ENCODE peak calls at places on chromosomes 1 and 21, in four cellular contexts. M is IMR-90, T is A549, C is GM12878. S is an unnamed sample.

GRCh38 chr1:117014209-117014608 is 12.6 kb downstream of the CD101 start:
- DNase-seq in C (no peak), T (no peak), M (no peak), S (no peak)

GRCh38 chr1:90835172-90835660 is 118.1 kb upstream of the BARHL2 start:
- DNase-seq in C (no peak), M (no peak), T (no peak), S (no peak)

GRCh38 chr1:1084372-1085170 is 10.5 kb upstream of the RNF223 start:
- DNase-seq in T (no peak), C (no peak), M (no peak), S (no peak)

GRCh38 chr1:203992440-203992839 is 80.5 kb upstream of the SOX13 start:
- DNase-seq in C (no peak), T (no peak), M (peak; percentile 23), S (no peak)

GRCh38 chr1:172533511-172534116 is 664 bp downstream of the SUCO start:
- DNase-seq in C (no peak), T (no peak), M (peak; percentile 36), S (peak; percentile 62)

GRCh38 chr1:222461941-222462340 is 86.0 kb downstream of the HHIPL2 start:
- DNase-seq in C (no peak), M (no peak), T (no peak), S (no peak)

GRCh38 chr1:1947493-1947892 is 28.4 kb upstream of the TMEM52 start:
- DNase-seq in T (no peak), M (no peak), C (no peak), S (no peak)

GRCh38 chr1:163141556-163141955 is 61.2 kb downstream of the RGS5 start:
- DNase-seq in T (no peak), C (no peak), M (no peak), S (no peak)

GRCh38 chr1:244603498-244603897 is 49.4 kb upstream of the DESI2 start:
- DNase-seq in T (no peak), C (no peak), M (peak; percentile 58), S (peak; percentile 42)

GRCh38 chr1:31752952-31753351 is 11.2 kb downstream of the ADGRB2 start:
- DNase-seq in C (no peak), M (no peak), T (no peak), S (no peak)

GRCh38 chr1:214500349-214501055 is 50.9 kb downstream of the PTPN14 start:
- DNase-seq in C (no peak), T (no peak), M (peak; percentile 66), S (no peak)

GRCh38 chr1:48291421-48291820 is 68.9 kb downstream of the SLC5A9 start:
- DNase-seq in C (no peak), M (no peak), T (no peak), S (no peak)

GRCh38 chr1:242813490-242814091 is 289.1 kb upstream of the PLD5 start:
- DNase-seq in M (no peak), C (peak; percentile 31), T (no peak), S (no peak)

GRCh38 chr1:243917177-243917862 is 67.3 kb upstream of the AKT3 start:
- DNase-seq in C (no peak), T (peak; percentile 48), M (peak; percentile 93), S (no peak)

GRCh38 chr1:44985747-44986359 is 542 bp downstream of the EIF2B3 start:
- DNase-seq in C (no peak), T (no peak), M (peak; percentile 8), S (peak; percentile 57)

GRCh38 chr21:41634211-41634694 is 126.3 kb upstream of the TMPRSS2 start:
- DNase-seq in C (no peak), M (no peak), T (no peak), S (no peak)

GRCh38 chr1:113320272-113320671 is 70.0 kb upstream of the MAGI3 start:
- DNase-seq in M (no peak), T (peak; percentile 13), C (no peak), S (no peak)

DNA sequence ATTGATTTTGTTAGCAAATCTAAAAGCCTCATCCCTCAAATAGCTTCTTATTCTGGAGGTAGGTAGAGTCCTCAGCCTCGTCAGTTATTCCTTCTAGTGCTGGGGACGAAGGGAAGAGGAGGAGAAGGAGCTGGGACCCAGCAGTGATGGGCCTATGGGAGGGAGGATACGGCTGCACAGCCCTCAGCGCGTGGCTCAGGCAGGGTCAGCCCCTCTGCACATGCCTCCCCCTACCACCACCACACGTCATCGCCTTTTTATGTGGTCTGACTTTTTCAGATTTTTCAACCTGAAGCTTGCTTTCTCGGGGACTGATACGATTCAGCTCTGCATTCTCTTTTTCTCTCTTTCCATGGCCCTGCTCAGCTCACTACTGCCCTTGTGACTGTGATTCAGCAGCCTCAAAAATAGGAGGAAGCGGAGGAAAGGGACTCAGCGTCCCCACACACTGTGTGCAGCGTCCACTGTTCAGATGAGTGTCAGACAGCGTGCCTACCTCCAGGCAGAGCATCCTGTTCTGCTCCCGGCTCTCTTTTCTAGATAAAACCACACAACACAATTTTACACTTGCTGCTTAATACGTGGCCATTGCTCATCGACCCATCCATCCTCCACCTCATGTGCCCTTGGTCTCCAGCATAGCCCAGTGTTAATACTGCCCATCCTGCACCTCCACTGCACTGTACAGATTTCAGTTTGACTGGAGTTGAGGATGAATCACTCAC is 828 bp downstream of the OR2B11 start:
- DNase-seq in M (no peak), T (no peak), C (no peak), S (no peak)
- TF ChIP-seq ELK1 in M (no peak), T (no peak), C (no peak), S (no peak)

DNA sequence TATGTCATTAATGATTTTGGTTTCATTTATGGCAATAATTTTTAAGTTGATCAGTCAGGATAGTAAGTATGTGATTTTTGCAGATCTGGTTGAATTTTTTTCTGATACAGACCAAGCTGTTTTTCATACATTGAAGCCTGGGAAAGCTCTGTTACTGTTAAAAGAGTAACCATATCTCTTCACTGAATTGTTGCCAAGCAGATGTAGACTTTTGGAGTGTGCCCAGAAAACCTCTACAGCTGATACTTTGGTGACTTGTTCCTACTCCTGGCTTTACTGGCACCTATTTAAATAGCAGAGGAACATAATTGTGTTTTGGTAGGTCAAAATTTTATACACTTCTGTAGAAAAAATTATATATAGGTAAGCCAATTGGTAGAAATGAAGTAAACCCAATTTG is 49.4 kb downstream of the NFIA start:
- DNase-seq in M (peak; percentile 48), T (no peak), C (no peak), S (no peak)
- TF ChIP-seq ELK1 in M (no peak), T (no peak), C (no peak), S (no peak)

GRCh38 chr21:34268493-34268892 is 95.3 kb upstream of the KCNE2 start:
- DNase-seq in T (no peak), C (no peak), M (no peak), S (no peak)

GRCh38 chr21:34271452-34271851 is 92.4 kb upstream of the KCNE2 start:
- DNase-seq in M (no peak), T (no peak), C (no peak), S (no peak)

GRCh38 chr21:34274001-34274400 is 89.8 kb upstream of the KCNE2 start:
- DNase-seq in M (peak; percentile 28), C (no peak), T (no peak), S (no peak)

GRCh38 chr21:34272321-34272720 is 91.5 kb upstream of the KCNE2 start:
- DNase-seq in M (no peak), T (no peak), C (no peak), S (no peak)

DNA sequence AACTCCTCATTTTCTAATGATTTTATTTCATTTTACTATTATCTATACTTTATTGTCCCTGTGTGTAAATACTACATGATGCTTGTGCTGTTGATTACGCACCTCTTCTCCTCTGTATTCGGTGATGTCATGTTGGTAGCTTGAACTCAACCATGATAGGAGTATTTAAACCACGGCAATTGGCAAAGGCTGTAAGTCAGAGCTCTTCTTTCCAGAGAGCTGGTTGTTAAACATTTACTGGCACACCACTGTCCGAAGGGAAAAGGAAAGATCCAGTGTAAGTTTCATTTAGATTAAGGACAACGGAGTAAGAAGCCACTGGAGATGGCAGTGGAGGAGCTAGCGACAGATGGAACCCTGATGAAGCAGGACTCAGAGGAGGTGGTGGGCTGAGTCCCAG is 93.4 kb upstream of the KCNE2 start:
- DNase-seq in T (no peak), C (no peak), M (no peak), S (no peak)
- TF ChIP-seq ELK1 in T (no peak), C (no peak), M (no peak), S (no peak)

DNA sequence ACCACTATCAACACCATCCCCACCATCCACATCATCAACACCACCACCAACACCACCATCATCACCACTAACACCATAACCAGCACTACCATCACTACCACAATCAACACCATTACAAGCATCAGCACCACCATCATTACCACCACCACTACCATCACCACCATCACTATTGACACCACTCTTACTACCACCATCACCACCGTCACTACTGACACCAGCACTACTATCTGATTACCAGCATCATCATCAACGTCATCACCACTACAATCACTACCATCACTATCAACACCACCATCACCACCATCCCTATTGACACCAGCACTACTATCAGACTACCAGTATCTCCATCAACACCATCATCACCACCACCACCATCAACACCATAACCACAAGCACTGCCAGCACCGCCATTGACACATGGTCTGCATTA is 106.1 kb upstream of the RUNX3 start:
- DNase-seq in C (no peak), M (no peak), T (no peak), S (no peak)
- TF ChIP-seq ELK1 in C (no peak), M (no peak), T (no peak), S (no peak)

GRCh38 chr21:18248171-18248570 is 3.5 kb downstream of the CHODL start:
- DNase-seq in T (no peak), C (no peak), M (no peak), S (no peak)

GRCh38 chr21:18249542-18250152 is 5.0 kb downstream of the CHODL start:
- DNase-seq in T (no peak), M (no peak), C (no peak), S (no peak)

GRCh38 chr21:18245493-18245967 is 897 bp downstream of the CHODL start:
- DNase-seq in C (no peak), M (no peak), T (no peak), S (no peak)

GRCh38 chr21:18244721-18245486 is at the start of gene CHODL:
- DNase-seq in T (no peak), C (no peak), M (no peak), S (no peak)
- TF ChIP-seq ELK1 in T (no peak), C (no peak), M (no peak), S (no peak)

DNA sequence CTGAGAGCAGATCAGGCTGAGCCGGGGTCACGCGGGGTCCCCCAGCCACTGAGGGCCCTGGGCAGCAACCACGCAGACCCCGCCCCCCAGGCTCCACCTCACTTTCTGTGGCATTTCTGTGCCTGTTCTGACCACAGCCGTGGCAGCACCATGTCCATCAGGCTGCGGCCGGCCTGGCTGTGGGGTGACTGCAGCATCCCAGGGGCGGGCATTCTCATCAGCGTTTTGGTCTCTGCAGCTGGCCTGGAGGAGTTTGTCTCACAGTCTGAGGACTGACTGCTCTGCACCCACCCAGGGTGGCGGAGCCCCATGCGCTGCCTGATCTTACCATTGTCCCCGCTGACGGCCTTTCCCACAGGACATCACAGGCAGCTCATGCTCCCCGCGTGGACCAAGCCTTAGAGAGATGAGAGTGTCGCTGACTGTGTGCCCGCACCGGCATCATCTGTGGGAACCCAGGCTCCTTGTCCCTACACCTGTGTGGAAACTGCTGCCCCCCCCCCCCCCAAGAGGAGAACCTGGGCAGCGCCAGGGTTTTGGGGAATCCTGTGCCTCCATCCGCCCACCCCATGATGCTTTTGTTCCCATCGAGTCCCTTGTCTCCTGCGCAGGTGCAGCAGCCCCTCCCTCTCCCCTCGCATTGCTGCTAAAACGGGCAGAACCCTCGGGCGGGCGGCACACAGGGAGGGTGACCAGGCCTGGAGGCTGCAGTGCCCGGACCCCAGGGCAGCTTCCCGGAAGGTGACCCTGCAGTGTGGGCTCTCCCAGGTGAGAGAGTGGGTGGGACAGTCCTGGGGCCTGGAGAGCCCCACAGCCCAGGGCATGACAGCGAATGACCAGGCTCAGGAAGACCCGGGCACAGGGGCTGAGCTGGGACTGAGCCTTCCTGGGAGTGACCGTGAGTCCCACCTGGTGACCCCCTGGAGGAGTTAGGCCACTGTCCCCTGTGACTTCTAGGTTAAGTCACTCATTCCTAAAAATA is 1.8 kb downstream of the KRTAP10-1 start:
- DNase-seq in M (no peak), C (no peak), T (no peak), S (no peak)
- TF ChIP-seq ELK1 in M (no peak), C (no peak), T (no peak), S (no peak)